ENCODE peak calls at places on chromosome 12, in six cellular contexts. One of them, this sample, is unnamed.

GRCh38 chr12:56628671-56629458 is 1.3 kb downstream of the BAZ2A start:
- DNase-seq in A549: peak; percentile 51
- DNase-seq in fibroblast of pulmonary artery: peak; percentile 71
- DNase-seq in cardiac muscle cell: peak; percentile 37
- DNase-seq in epithelial cell of esophagus: peak; percentile 39
- DNase-seq in fibroblast of mammary gland: peak; percentile 84
- DNase-seq in this sample: peak; percentile 23

GRCh38 chr12:90122716-90123115 is 414.1 kb upstream of the ATP2B1 start:
- DNase-seq in A549: no peak
- DNase-seq in fibroblast of pulmonary artery: no peak
- DNase-seq in cardiac muscle cell: no peak
- DNase-seq in epithelial cell of esophagus: no peak
- DNase-seq in fibroblast of mammary gland: no peak
- DNase-seq in this sample: no peak

GRCh38 chr12:26121323-26121740 is 3.5 kb downstream of the BHLHE41 start:
- DNase-seq in A549: no peak
- DNase-seq in fibroblast of pulmonary artery: no peak
- DNase-seq in cardiac muscle cell: no peak
- DNase-seq in epithelial cell of esophagus: no peak
- DNase-seq in fibroblast of mammary gland: no peak
- DNase-seq in this sample: no peak

GRCh38 chr12:116194935-116195431 is 82.5 kb downstream of the MED13L start:
- DNase-seq in A549: no peak
- DNase-seq in fibroblast of pulmonary artery: no peak
- DNase-seq in cardiac muscle cell: no peak
- DNase-seq in epithelial cell of esophagus: no peak
- DNase-seq in fibroblast of mammary gland: no peak
- DNase-seq in this sample: no peak

GRCh38 chr12:2813573-2814185 is 1.2 kb downstream of the ITFG2 start:
- DNase-seq in A549: peak; percentile 69
- DNase-seq in fibroblast of pulmonary artery: peak; percentile 75
- DNase-seq in cardiac muscle cell: peak; percentile 73
- DNase-seq in epithelial cell of esophagus: peak; percentile 73
- DNase-seq in fibroblast of mammary gland: peak; percentile 73
- DNase-seq in this sample: no peak

GRCh38 chr12:26124491-26125450 is at the start of gene BHLHE41:
- DNase-seq in A549: peak; percentile 21
- DNase-seq in fibroblast of pulmonary artery: peak; percentile 60
- DNase-seq in cardiac muscle cell: peak; percentile 54
- DNase-seq in epithelial cell of esophagus: peak; percentile 20
- DNase-seq in fibroblast of mammary gland: peak; percentile 30
- DNase-seq in this sample: no peak

GRCh38 chr12:11756022-11756421 is 106.5 kb downstream of the ETV6 start:
- DNase-seq in A549: no peak
- DNase-seq in fibroblast of pulmonary artery: no peak
- DNase-seq in cardiac muscle cell: no peak
- DNase-seq in epithelial cell of esophagus: no peak
- DNase-seq in fibroblast of mammary gland: no peak
- DNase-seq in this sample: no peak

GRCh38 chr12:116343331-116343884 is 65.9 kb upstream of the MED13L start:
- DNase-seq in A549: no peak
- DNase-seq in fibroblast of pulmonary artery: no peak
- DNase-seq in cardiac muscle cell: no peak
- DNase-seq in epithelial cell of esophagus: no peak
- DNase-seq in fibroblast of mammary gland: no peak
- DNase-seq in this sample: no peak

GRCh38 chr12:101793401-101793800 is 37.4 kb downstream of the GNPTAB start:
- DNase-seq in A549: no peak
- DNase-seq in fibroblast of pulmonary artery: peak; percentile 54
- DNase-seq in cardiac muscle cell: no peak
- DNase-seq in epithelial cell of esophagus: peak; percentile 4
- DNase-seq in fibroblast of mammary gland: peak; percentile 70
- DNase-seq in this sample: no peak

GRCh38 chr12:130747867-130748740 is 32.0 kb upstream of the RIMBP2 start:
- DNase-seq in A549: peak; percentile 58
- DNase-seq in fibroblast of pulmonary artery: peak; percentile 73
- DNase-seq in cardiac muscle cell: peak; percentile 89
- DNase-seq in epithelial cell of esophagus: peak; percentile 59
- DNase-seq in fibroblast of mammary gland: peak; percentile 63
- DNase-seq in this sample: peak; percentile 31

GRCh38 chr12:17579148-17580026 is 510.6 kb downstream of the RERGL start:
- DNase-seq in A549: no peak
- DNase-seq in fibroblast of pulmonary artery: no peak
- DNase-seq in cardiac muscle cell: peak; percentile 53
- DNase-seq in epithelial cell of esophagus: no peak
- DNase-seq in fibroblast of mammary gland: no peak
- DNase-seq in this sample: no peak

GRCh38 chr12:31034372-31034771 is 39.3 kb upstream of the DDX11 start:
- DNase-seq in A549: no peak
- DNase-seq in fibroblast of pulmonary artery: no peak
- DNase-seq in cardiac muscle cell: no peak
- DNase-seq in epithelial cell of esophagus: peak; percentile 31
- DNase-seq in fibroblast of mammary gland: no peak
- DNase-seq in this sample: no peak

GRCh38 chr12:118714051-118714460 is 267.3 kb upstream of the SRRM4 start:
- DNase-seq in A549: peak; percentile 13
- DNase-seq in fibroblast of pulmonary artery: no peak
- DNase-seq in cardiac muscle cell: peak; percentile 73
- DNase-seq in epithelial cell of esophagus: no peak
- DNase-seq in fibroblast of mammary gland: no peak
- DNase-seq in this sample: no peak

GRCh38 chr12:29582156-29582555 is 84.7 kb upstream of the OVCH1 start:
- DNase-seq in A549: no peak
- DNase-seq in fibroblast of pulmonary artery: no peak
- DNase-seq in cardiac muscle cell: no peak
- DNase-seq in epithelial cell of esophagus: no peak
- DNase-seq in fibroblast of mammary gland: no peak
- DNase-seq in this sample: no peak

DNA sequence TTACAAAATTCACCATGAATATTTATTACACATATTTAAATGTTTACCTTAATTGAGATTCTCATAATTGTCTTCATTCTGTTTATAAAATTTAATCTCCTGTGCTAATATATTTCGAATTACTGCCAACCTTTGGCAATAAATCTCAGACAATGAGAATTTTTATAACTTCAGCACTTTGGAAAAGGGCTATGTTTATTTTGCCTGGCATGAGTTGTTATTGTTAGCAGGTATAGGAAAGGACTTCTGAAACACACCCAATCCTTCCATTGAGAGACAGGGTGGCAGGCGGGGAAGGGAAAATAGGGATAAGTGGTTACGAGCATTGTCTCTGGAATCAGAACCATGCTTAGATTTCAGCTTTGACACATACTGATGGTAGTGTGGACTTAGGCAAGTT is 12.1 kb upstream of the MSRB3 start:
- DNase-seq in A549: no peak
- DNase-seq in fibroblast of pulmonary artery: no peak
- DNase-seq in cardiac muscle cell: no peak
- DNase-seq in epithelial cell of esophagus: no peak
- DNase-seq in fibroblast of mammary gland: no peak
- DNase-seq in this sample: no peak
- H3K4me3 ChIP-seq in A549: no peak overlapping the region
- H3K4me3 ChIP-seq in fibroblast of pulmonary artery: no peak overlapping the region
- H3K4me3 ChIP-seq in cardiac muscle cell: no peak overlapping the region
- H3K4me3 ChIP-seq in epithelial cell of esophagus: no peak overlapping the region
- H3K4me3 ChIP-seq in fibroblast of mammary gland: no peak overlapping the region
- H3K4me3 ChIP-seq in this sample: no peak overlapping the region

GRCh38 chr12:48001426-48002178 is 2.7 kb downstream of the COL2A1 start:
- DNase-seq in A549: peak; percentile 75
- DNase-seq in fibroblast of pulmonary artery: peak; percentile 24
- DNase-seq in cardiac muscle cell: peak; percentile 83
- DNase-seq in epithelial cell of esophagus: peak; percentile 69
- DNase-seq in fibroblast of mammary gland: peak; percentile 26
- DNase-seq in this sample: no peak

GRCh38 chr12:48002773-48003218 is 1.5 kb downstream of the COL2A1 start:
- DNase-seq in A549: no peak
- DNase-seq in fibroblast of pulmonary artery: peak; percentile 20
- DNase-seq in cardiac muscle cell: peak; percentile 76
- DNase-seq in epithelial cell of esophagus: peak; percentile 40
- DNase-seq in fibroblast of mammary gland: peak; percentile 27
- DNase-seq in this sample: no peak

GRCh38 chr12:47999816-48000215 is 4.5 kb downstream of the COL2A1 start:
- DNase-seq in A549: no peak
- DNase-seq in fibroblast of pulmonary artery: no peak
- DNase-seq in cardiac muscle cell: no peak
- DNase-seq in epithelial cell of esophagus: no peak
- DNase-seq in fibroblast of mammary gland: no peak
- DNase-seq in this sample: no peak

GRCh38 chr12:48002179-48002601 is 2.1 kb downstream of the COL2A1 start:
- DNase-seq in A549: peak; percentile 17
- DNase-seq in fibroblast of pulmonary artery: no peak
- DNase-seq in cardiac muscle cell: peak; percentile 28
- DNase-seq in epithelial cell of esophagus: no peak
- DNase-seq in fibroblast of mammary gland: no peak
- DNase-seq in this sample: no peak

DNA sequence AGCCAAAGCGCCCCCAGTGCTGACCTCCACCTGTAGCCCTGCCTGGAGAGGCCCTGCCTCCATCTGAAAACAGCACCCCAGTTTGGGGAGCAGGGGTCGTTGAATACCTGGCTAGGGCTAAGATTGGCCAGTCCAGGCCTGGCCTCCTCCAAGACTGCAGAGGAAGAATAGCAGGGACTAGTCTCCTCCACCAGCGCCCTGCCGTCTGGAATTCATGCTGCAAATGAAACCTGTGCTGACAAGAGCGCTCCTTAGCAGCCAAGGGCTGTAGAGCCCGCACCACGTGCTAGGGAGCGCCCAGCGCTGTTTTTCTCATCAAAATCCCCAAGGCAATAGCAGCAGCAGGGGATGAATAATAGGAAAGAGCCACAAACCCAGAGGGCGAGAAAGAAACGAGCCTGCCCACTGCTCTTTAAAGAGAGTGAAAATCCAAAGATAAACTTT is 3.4 kb downstream of the COL2A1 start:
- DNase-seq in A549: peak; percentile 60
- DNase-seq in fibroblast of pulmonary artery: peak; percentile 69
- DNase-seq in cardiac muscle cell: peak; percentile 78
- DNase-seq in epithelial cell of esophagus: peak; percentile 97
- DNase-seq in fibroblast of mammary gland: peak; percentile 69
- DNase-seq in this sample: no peak
- H3K4me3 ChIP-seq in A549: peak overlapping the region; percentile 46
- H3K4me3 ChIP-seq in fibroblast of pulmonary artery: peak overlapping the region; percentile 55
- H3K4me3 ChIP-seq in cardiac muscle cell: peak overlapping the region; percentile 35
- H3K4me3 ChIP-seq in epithelial cell of esophagus: peak overlapping the region; percentile 68
- H3K4me3 ChIP-seq in fibroblast of mammary gland: peak overlapping the region; percentile 60
- H3K4me3 ChIP-seq in this sample: peak overlapping the region; percentile 53

GRCh38 chr12:1801285-1801975 is 18.9 kb upstream of the LRTM2 start:
- DNase-seq in A549: no peak
- DNase-seq in fibroblast of pulmonary artery: no peak
- DNase-seq in cardiac muscle cell: no peak
- DNase-seq in epithelial cell of esophagus: no peak
- DNase-seq in fibroblast of mammary gland: peak; percentile 63
- DNase-seq in this sample: no peak
- H3K4me3 ChIP-seq in A549: no peak overlapping the region
- H3K4me3 ChIP-seq in fibroblast of pulmonary artery: no peak overlapping the region
- H3K4me3 ChIP-seq in cardiac muscle cell: no peak overlapping the region
- H3K4me3 ChIP-seq in epithelial cell of esophagus: no peak overlapping the region
- H3K4me3 ChIP-seq in fibroblast of mammary gland: no peak overlapping the region
- H3K4me3 ChIP-seq in this sample: no peak overlapping the region

GRCh38 chr12:13099910-13100609 is 3.4 kb downstream of the GSG1 start:
- DNase-seq in A549: no peak
- DNase-seq in fibroblast of pulmonary artery: no peak
- DNase-seq in cardiac muscle cell: no peak
- DNase-seq in epithelial cell of esophagus: peak; percentile 94
- DNase-seq in fibroblast of mammary gland: no peak
- DNase-seq in this sample: no peak
- H3K4me3 ChIP-seq in A549: no peak overlapping the region
- H3K4me3 ChIP-seq in fibroblast of pulmonary artery: no peak overlapping the region
- H3K4me3 ChIP-seq in cardiac muscle cell: no peak overlapping the region
- H3K4me3 ChIP-seq in epithelial cell of esophagus: no peak overlapping the region
- H3K4me3 ChIP-seq in fibroblast of mammary gland: no peak overlapping the region
- H3K4me3 ChIP-seq in this sample: no peak overlapping the region

GRCh38 chr12:33061844-33062243 is 165.3 kb upstream of the PKP2 start:
- DNase-seq in A549: no peak
- DNase-seq in fibroblast of pulmonary artery: no peak
- DNase-seq in cardiac muscle cell: no peak
- DNase-seq in epithelial cell of esophagus: no peak
- DNase-seq in fibroblast of mammary gland: no peak
- DNase-seq in this sample: no peak
- H3K4me3 ChIP-seq in A549: no peak overlapping the region
- H3K4me3 ChIP-seq in fibroblast of pulmonary artery: no peak overlapping the region
- H3K4me3 ChIP-seq in cardiac muscle cell: no peak overlapping the region
- H3K4me3 ChIP-seq in epithelial cell of esophagus: no peak overlapping the region
- H3K4me3 ChIP-seq in fibroblast of mammary gland: no peak overlapping the region
- H3K4me3 ChIP-seq in this sample: no peak overlapping the region

GRCh38 chr12:119803391-119803791 is 73.7 kb downstream of the CIT start:
- DNase-seq in A549: no peak
- DNase-seq in fibroblast of pulmonary artery: peak; percentile 29
- DNase-seq in cardiac muscle cell: peak; percentile 65
- DNase-seq in epithelial cell of esophagus: no peak
- DNase-seq in fibroblast of mammary gland: peak; percentile 53
- DNase-seq in this sample: no peak
- H3K4me3 ChIP-seq in A549: no peak overlapping the region
- H3K4me3 ChIP-seq in fibroblast of pulmonary artery: peak overlapping the region; percentile 49
- H3K4me3 ChIP-seq in cardiac muscle cell: peak overlapping the region; percentile 27
- H3K4me3 ChIP-seq in epithelial cell of esophagus: no peak overlapping the region
- H3K4me3 ChIP-seq in fibroblast of mammary gland: peak overlapping the region; percentile 41
- H3K4me3 ChIP-seq in this sample: peak overlapping the region; percentile 48

GRCh38 chr12:52497975-52498374 is 4.9 kb upstream of the KRT6A start:
- DNase-seq in A549: no peak
- DNase-seq in fibroblast of pulmonary artery: no peak
- DNase-seq in cardiac muscle cell: no peak
- DNase-seq in epithelial cell of esophagus: no peak
- DNase-seq in fibroblast of mammary gland: no peak
- DNase-seq in this sample: no peak

GRCh38 chr12:52494518-52494917 is 1.5 kb upstream of the KRT6A start:
- DNase-seq in A549: no peak
- DNase-seq in fibroblast of pulmonary artery: peak; percentile 88
- DNase-seq in cardiac muscle cell: no peak
- DNase-seq in epithelial cell of esophagus: peak; percentile 98
- DNase-seq in fibroblast of mammary gland: peak; percentile 88
- DNase-seq in this sample: peak; percentile 76

GRCh38 chr12:52496590-52497071 is 3.6 kb upstream of the KRT6A start:
- DNase-seq in A549: peak; percentile 51
- DNase-seq in fibroblast of pulmonary artery: peak; percentile 75
- DNase-seq in cardiac muscle cell: no peak
- DNase-seq in epithelial cell of esophagus: peak; percentile 97
- DNase-seq in fibroblast of mammary gland: peak; percentile 95
- DNase-seq in this sample: peak; percentile 64

GRCh38 chr12:52495385-52495784 is 2.3 kb upstream of the KRT6A start:
- DNase-seq in A549: peak; percentile 41
- DNase-seq in fibroblast of pulmonary artery: peak; percentile 50
- DNase-seq in cardiac muscle cell: peak; percentile 53
- DNase-seq in epithelial cell of esophagus: peak; percentile 91
- DNase-seq in fibroblast of mammary gland: peak; percentile 45
- DNase-seq in this sample: no peak

GRCh38 chr12:52496054-52496453 is 3.0 kb upstream of the KRT6A start:
- DNase-seq in A549: no peak
- DNase-seq in fibroblast of pulmonary artery: peak; percentile 36
- DNase-seq in cardiac muscle cell: peak; percentile 19
- DNase-seq in epithelial cell of esophagus: no peak
- DNase-seq in fibroblast of mammary gland: peak; percentile 59
- DNase-seq in this sample: no peak
- H3K4me3 ChIP-seq in A549: no peak overlapping the region
- H3K4me3 ChIP-seq in fibroblast of pulmonary artery: no peak overlapping the region
- H3K4me3 ChIP-seq in cardiac muscle cell: no peak overlapping the region
- H3K4me3 ChIP-seq in epithelial cell of esophagus: peak overlapping the region; percentile 1
- H3K4me3 ChIP-seq in fibroblast of mammary gland: no peak overlapping the region
- H3K4me3 ChIP-seq in this sample: no peak overlapping the region

GRCh38 chr12:132664206-132665148 is 22.7 kb downstream of the POLE start:
- DNase-seq in A549: no peak
- DNase-seq in fibroblast of pulmonary artery: no peak
- DNase-seq in cardiac muscle cell: no peak
- DNase-seq in epithelial cell of esophagus: no peak
- DNase-seq in fibroblast of mammary gland: no peak
- DNase-seq in this sample: no peak
- H3K4me3 ChIP-seq in A549: no peak overlapping the region
- H3K4me3 ChIP-seq in fibroblast of pulmonary artery: no peak overlapping the region
- H3K4me3 ChIP-seq in cardiac muscle cell: no peak overlapping the region
- H3K4me3 ChIP-seq in epithelial cell of esophagus: no peak overlapping the region
- H3K4me3 ChIP-seq in fibroblast of mammary gland: no peak overlapping the region
- H3K4me3 ChIP-seq in this sample: no peak overlapping the region

This sample was measured in skeletal muscle cell.